ENCODE peak calls at places on chromosomes 1 and 21, in ten cellular contexts. L, K, S, A, B, W, Z, U, I and G are unnamed samples.

GRCh38 chr1:201530741-201531521 is 8.0 kb upstream of the NAV1 start:
- DNase-seq in L (peak), K (peak), S (peak), A (peak), B (peak), W (no peak), Z (peak), U (peak), I (no peak), G (peak)

GRCh38 chr1:161768986-161769672 is 3.0 kb downstream of the ATF6 start:
- DNase-seq in L (no peak), K (no peak), S (no peak), A (no peak), B (no peak), W (no peak), Z (no peak), U (no peak), I (no peak), G (no peak)

GRCh38 chr1:202584707-202585590 is 125.3 kb downstream of the SYT2 start:
- DNase-seq in L (no peak), K (no peak), S (no peak), A (no peak), B (no peak), W (no peak), Z (no peak), U (no peak), I (no peak), G (no peak)

GRCh38 chr21:42652527-42653491 is 612 bp upstream of the PDE9A start:
- DNase-seq in L (peak), K (peak), S (peak), A (no peak), B (peak), W (no peak), Z (no peak), U (no peak), I (no peak), G (peak)

GRCh38 chr1:8239306-8240023 is 78.4 kb upstream of the SLC45A1 start:
- DNase-seq in L (no peak), K (peak), S (no peak), A (no peak), B (peak), W (no peak), Z (no peak), U (no peak), I (no peak), G (no peak)

GRCh38 chr1:87981386-87981785 is 652.7 kb downstream of the LMO4 start:
- DNase-seq in L (no peak), K (no peak), S (no peak), A (no peak), B (no peak), W (no peak), Z (no peak), U (no peak), I (no peak), G (no peak)

GRCh38 chr1:21268281-21269239 is 21.7 kb downstream of the ECE1 start:
- DNase-seq in L (no peak), K (no peak), S (no peak), A (peak), B (peak), W (no peak), Z (peak), U (no peak), I (no peak), G (no peak)

GRCh38 chr1:212909652-212910063 is 40.7 kb upstream of the VASH2 start:
- DNase-seq in L (no peak), K (no peak), S (no peak), A (no peak), B (no peak), W (no peak), Z (no peak), U (no peak), I (no peak), G (no peak)

GRCh38 chr1:51969038-51969705 is 21.3 kb downstream of the RAB3B start:
- DNase-seq in L (peak), K (no peak), S (no peak), A (no peak), B (no peak), W (no peak), Z (no peak), U (no peak), I (no peak), G (no peak)

GRCh38 chr1:60813051-60813450 is 269.3 kb upstream of the NFIA start:
- DNase-seq in L (no peak), K (no peak), S (no peak), A (no peak), B (no peak), W (no peak), Z (no peak), U (no peak), I (no peak), G (no peak)

GRCh38 chr1:17217607-17218006 is 12.7 kb downstream of the PADI1 start:
- DNase-seq in L (no peak), K (no peak), S (no peak), A (no peak), B (no peak), W (no peak), Z (no peak), U (no peak), I (no peak), G (no peak)

GRCh38 chr1:231032963-231033362 is 7.1 kb downstream of the FAM89A start:
- DNase-seq in L (no peak), K (no peak), S (no peak), A (no peak), B (no peak), W (no peak), Z (no peak), U (no peak), I (no peak), G (no peak)

GRCh38 chr1:219575563-219575962 is 37.3 kb downstream of the ZC3H11B start:
- DNase-seq in L (no peak), K (no peak), S (no peak), A (no peak), B (no peak), W (no peak), Z (peak), U (no peak), I (no peak), G (no peak)

GRCh38 chr1:92957020-92957734 is 4.1 kb downstream of the DIPK1A start:
- DNase-seq in L (no peak), K (no peak), S (no peak), A (no peak), B (no peak), W (no peak), Z (no peak), U (no peak), I (no peak), G (peak)

GRCh38 chr1:25562101-25562927 is 18.9 kb downstream of the LDLRAP1 start:
- DNase-seq in L (no peak), K (no peak), S (no peak), A (peak), B (no peak), W (peak), Z (peak), U (peak), I (peak), G (peak)

GRCh38 chr1:113930499-113931161 is 1.5 kb downstream of the HIPK1 start:
- DNase-seq in L (peak), K (no peak), S (no peak), A (no peak), B (no peak), W (peak), Z (no peak), U (peak), I (peak), G (peak)

GRCh38 chr21:17389311-17389710 is 123.5 kb upstream of the CXADR start:
- DNase-seq in L (no peak), K (no peak), S (no peak), A (no peak), B (no peak), W (no peak), Z (no peak), U (no peak), I (no peak), G (no peak)

GRCh38 chr1:68218485-68218884 is 13.8 kb downstream of the WLS start:
- DNase-seq in L (no peak), K (no peak), S (no peak), A (no peak), B (no peak), W (no peak), Z (no peak), U (no peak), I (no peak), G (no peak)

GRCh38 chr1:119712342-119713038 is 756 bp downstream of the PHGDH start:
- DNase-seq in L (peak), K (peak), S (no peak), A (peak), B (peak), W (peak), Z (peak), U (peak), I (no peak), G (peak)

GRCh38 chr1:160375788-160376524 is 9.1 kb downstream of the NHLH1 start:
- DNase-seq in L (no peak), K (no peak), S (no peak), A (peak), B (no peak), W (no peak), Z (no peak), U (peak), I (peak), G (no peak)

GRCh38 chr1:245060684-245061374 is 94.0 kb upstream of the KIF26B start:
- DNase-seq in L (no peak), K (no peak), S (no peak), A (no peak), B (no peak), W (no peak), Z (peak), U (no peak), I (no peak), G (no peak)

GRCh38 chr1:76833151-76833550 is 34.1 kb upstream of the ST6GALNAC5 start:
- DNase-seq in L (no peak), K (no peak), S (no peak), A (no peak), B (no peak), W (no peak), Z (no peak), U (no peak), I (no peak), G (no peak)

GRCh38 chr1:38129971-38130370 is 83.4 kb upstream of the POU3F1 start:
- DNase-seq in L (no peak), K (no peak), S (no peak), A (no peak), B (no peak), W (no peak), Z (no peak), U (no peak), I (no peak), G (no peak)

GRCh38 chr1:75765697-75766355 is 20.2 kb upstream of the RABGGTB start:
- DNase-seq in L (peak), K (no peak), S (no peak), A (no peak), B (no peak), W (no peak), Z (no peak), U (no peak), I (no peak), G (no peak)

GRCh38 chr1:246726255-246726679 is 2.1 kb downstream of the SCCPDH start:
- DNase-seq in L (no peak), K (no peak), S (no peak), A (no peak), B (no peak), W (no peak), Z (no peak), U (no peak), I (no peak), G (no peak)

GRCh38 chr1:7574121-7575040 is 196.7 kb upstream of the VAMP3 start:
- DNase-seq in L (no peak), K (peak), S (no peak), A (no peak), B (peak), W (no peak), Z (peak), U (no peak), I (no peak), G (no peak)

GRCh38 chr21:37153193-37153934 is 80.3 kb downstream of the TTC3 start:
- DNase-seq in L (no peak), K (no peak), S (no peak), A (no peak), B (no peak), W (no peak), Z (no peak), U (no peak), I (no peak), G (no peak)